ENCODE peak calls at places on chromosomes 5 and 9, in nine cellular contexts. J, E, B, Q, G, U, K, H and C are unnamed samples.

GRCh38 chr5:22505891-22506290 is 347.3 kb downstream of the CDH12 start:
- DNase-seq in Q (no peak), B (no peak), K (no peak), E (no peak), G (no peak), H (no peak), J (no peak), U (no peak), C (no peak)

GRCh38 chr5:35880166-35880565 is 23.5 kb downstream of the IL7R start:
- DNase-seq in K (no peak), G (no peak), B (no peak), U (no peak), Q (no peak), J (no peak), E (no peak), H (no peak), C (no peak)

GRCh38 chr9:111898331-111899096 is 1.9 kb downstream of the UGCG start:
- DNase-seq in B (no peak), J (no peak), H (no peak), U (no peak), G (no peak), K (no peak), Q (no peak), E (no peak), C (no peak)

GRCh38 chr9:89887286-89887685 is 282.5 kb downstream of the GADD45G start:
- DNase-seq in K (no peak), Q (no peak), E (no peak), H (no peak), B (no peak), J (no peak), U (no peak), G (no peak), C (no peak)

GRCh38 chr9:133874061-133874638 is 118.0 kb downstream of the VAV2 start:
- DNase-seq in J (no peak), H (no peak), Q (no peak), G (no peak), B (no peak), E (no peak), U (peak), K (no peak), C (no peak)

GRCh38 chr5:73625905-73626811 is at the start of gene ARHGEF28:
- DNase-seq in U (peak), Q (peak), E (peak), G (peak), B (peak), H (peak), K (peak), J (peak), C (no peak)

GRCh38 chr5:16975950-16976624 is 40.0 kb upstream of the MYO10 start:
- DNase-seq in H (no peak), G (no peak), K (no peak), J (no peak), E (no peak), Q (no peak), U (no peak), B (no peak), C (no peak)

GRCh38 chr9:107269681-107270080 is 13.4 kb upstream of the RAD23B start:
- DNase-seq in U (no peak), E (no peak), G (no peak), K (no peak), H (no peak), Q (no peak), B (no peak), J (no peak), C (no peak)

GRCh38 chr9:2545881-2546490 is 75.6 kb upstream of the VLDLR start:
- DNase-seq in H (no peak), Q (no peak), G (no peak), K (no peak), E (no peak), B (no peak), U (peak), J (no peak), C (no peak)

GRCh38 chr9:79623799-79624721 is 52.3 kb downstream of the TLE4 start:
- DNase-seq in H (peak), Q (no peak), G (peak), U (peak), E (no peak), B (no peak), K (peak), J (peak), C (peak)

GRCh38 chr5:147857302-147858129 is 21.0 kb upstream of the SCGB3A2 start:
- DNase-seq in G (peak), B (peak), Q (peak), E (peak), K (peak), U (peak), H (peak), J (peak), C (no peak)

GRCh38 chr5:141513627-141514329 is 24.9 kb downstream of the PCDHGC5 start:
- DNase-seq in G (peak), B (peak), Q (peak), U (peak), K (peak), J (peak), H (peak), E (peak), C (peak)

GRCh38 chr9:71741841-71742648 is 26.3 kb downstream of the CEMIP2 start:
- DNase-seq in G (no peak), J (no peak), B (no peak), U (no peak), E (no peak), Q (no peak), K (no peak), H (no peak), C (no peak)

GRCh38 chr9:127074561-127075548 is 47.6 kb downstream of the ANGPTL2 start:
- DNase-seq in H (no peak), E (no peak), U (no peak), K (no peak), G (peak), Q (no peak), J (no peak), B (no peak), C (no peak)

GRCh38 chr5:53782620-53783019 is 222.2 kb downstream of the NDUFS4 start:
- DNase-seq in E (no peak), H (no peak), G (no peak), K (no peak), B (no peak), Q (no peak), J (no peak), U (peak), C (no peak)

GRCh38 chr5:151855701-151856100 is 69.0 kb downstream of the GLRA1 start:
- DNase-seq in J (no peak), H (no peak), G (no peak), K (no peak), Q (no peak), B (no peak), U (no peak), E (no peak), C (no peak)

GRCh38 chr9:14313951-14314423 is at the start of gene NFIB:
- DNase-seq in U (peak), K (no peak), E (peak), J (no peak), Q (peak), B (peak), G (peak), H (peak), C (no peak)

GRCh38 chr9:36263662-36264061 is 5.4 kb upstream of the GNE start:
- DNase-seq in H (no peak), K (no peak), G (no peak), E (no peak), Q (no peak), J (no peak), U (no peak), B (no peak), C (no peak)

GRCh38 chr5:176596689-176597416 is 13.1 kb downstream of the GPRIN1 start:
- DNase-seq in J (no peak), H (no peak), E (peak), U (no peak), Q (peak), K (no peak), B (no peak), G (no peak), C (no peak)

GRCh38 chr5:106985174-106985573 is 685.6 kb downstream of the EFNA5 start:
- DNase-seq in U (no peak), B (no peak), J (no peak), Q (no peak), K (no peak), H (no peak), G (no peak), E (no peak), C (no peak)

GRCh38 chr5:176994460-176995121 is 12.0 kb downstream of the UIMC1 start:
- DNase-seq in Q (no peak), J (peak), H (peak), U (peak), G (peak), B (no peak), K (peak), E (no peak), C (peak)

GRCh38 chr5:67200809-67201562 is 4.4 kb upstream of the CD180 start:
- DNase-seq in H (no peak), Q (no peak), B (no peak), U (no peak), G (no peak), E (no peak), J (no peak), K (no peak), C (no peak)

GRCh38 chr9:34400275-34400674 is 23.6 kb upstream of the MYORG start:
- DNase-seq in E (no peak), U (no peak), B (no peak), J (no peak), Q (peak), G (no peak), K (no peak), H (no peak), C (no peak)
- TF ChIP-seq CTCF in E (peak), U (no peak), B (no peak), J (no peak), Q (peak), G (no peak), K (no peak), H (no peak), C (no peak)

DNA sequence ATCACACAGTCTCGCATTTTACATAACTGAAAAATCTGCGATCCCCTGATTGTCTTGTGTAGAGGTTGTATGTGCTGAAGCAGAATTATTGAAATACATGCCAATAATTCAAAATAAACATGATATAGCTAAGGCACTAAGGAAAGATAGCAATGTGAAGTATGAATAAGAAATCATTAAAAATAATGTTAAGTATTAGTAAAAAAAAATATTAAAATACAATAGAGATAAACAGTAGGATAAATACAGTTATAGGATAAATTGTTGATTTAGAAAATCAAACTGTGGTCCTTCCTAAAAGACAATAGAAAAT is 121.1 kb downstream of the FBXL17 start:
- DNase-seq in K (no peak), U (no peak), Q (no peak), E (no peak), J (no peak), B (no peak), H (no peak), G (no peak), C (no peak)
- TF ChIP-seq CTCF in K (no peak), U (no peak), Q (no peak), E (peak), J (no peak), B (peak), H (no peak), G (no peak), C (peak)

GRCh38 chr9:83200531-83200930 is 137.6 kb upstream of the RASEF start:
- DNase-seq in E (no peak), K (no peak), H (no peak), Q (no peak), U (no peak), B (no peak), J (no peak), G (no peak), C (no peak)

GRCh38 chr9:83198336-83198735 is 135.4 kb upstream of the RASEF start:
- DNase-seq in U (no peak), J (no peak), H (no peak), K (no peak), G (no peak), E (peak), Q (no peak), B (no peak), C (no peak)

GRCh38 chr9:83199240-83199639 is 136.3 kb upstream of the RASEF start:
- DNase-seq in Q (no peak), G (peak), E (peak), H (peak), B (peak), J (no peak), U (peak), K (peak), C (no peak)

GRCh38 chr9:83208065-83208850 is 145.3 kb upstream of the RASEF start:
- DNase-seq in E (no peak), B (no peak), K (no peak), U (no peak), H (no peak), J (no peak), G (no peak), Q (no peak), C (no peak)

DNA sequence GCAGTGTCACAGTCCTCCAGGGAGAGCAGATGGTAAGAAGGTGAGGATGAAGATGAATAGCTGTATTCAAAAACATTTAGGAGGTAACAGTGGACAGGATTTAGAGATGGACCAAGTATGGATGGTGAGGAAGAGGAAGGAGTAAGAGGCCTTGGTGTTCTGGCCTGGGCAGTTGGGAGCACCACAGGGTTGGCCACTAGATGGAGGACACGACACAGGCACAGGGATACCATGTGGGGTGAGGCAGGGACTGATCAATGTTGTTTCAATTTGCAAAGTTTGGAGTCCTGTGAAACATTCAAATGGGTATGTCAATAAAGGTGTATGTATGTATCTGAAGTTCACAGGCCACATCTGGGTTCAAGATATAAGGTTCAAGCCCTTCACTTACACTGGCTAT is 141.1 kb upstream of the RASEF start:
- DNase-seq in H (no peak), J (no peak), Q (no peak), K (no peak), B (no peak), E (no peak), U (no peak), G (no peak), C (no peak)
- TF ChIP-seq CTCF in H (no peak), J (no peak), Q (no peak), K (no peak), B (no peak), E (no peak), U (peak), G (no peak), C (no peak)

DNA sequence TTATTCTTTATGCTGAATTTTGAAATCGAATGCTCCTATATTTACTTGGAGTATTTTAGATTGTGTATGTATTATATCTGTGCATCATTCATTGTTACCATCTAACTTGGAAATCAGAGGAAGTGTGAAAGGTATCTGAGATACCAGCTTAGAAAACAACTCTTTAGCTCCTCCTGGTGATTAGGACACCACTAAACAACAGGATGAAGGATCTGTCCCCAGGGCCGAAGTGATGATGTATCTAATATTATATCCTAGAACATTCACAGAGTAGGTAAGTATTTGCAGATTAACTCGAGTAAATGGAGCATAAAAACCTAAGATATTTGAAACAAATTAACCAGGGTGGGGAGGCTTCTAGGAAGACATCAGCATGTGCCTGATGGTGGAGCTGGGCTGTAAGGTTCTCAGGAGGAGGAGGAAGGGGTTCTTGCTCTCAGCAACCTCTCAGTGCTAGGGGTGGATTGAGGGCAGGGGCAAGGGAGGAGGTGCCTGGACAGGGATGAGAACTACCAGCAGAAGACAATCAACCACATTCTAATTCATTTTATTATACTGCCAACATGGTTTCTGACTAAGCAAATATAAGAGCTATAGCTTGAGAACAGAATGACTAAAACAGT is 2.6 kb upstream of the NFIL3 start:
- DNase-seq in B (no peak), J (no peak), G (no peak), K (peak), Q (no peak), H (no peak), U (peak), E (no peak), C (no peak)
- TF ChIP-seq CTCF in B (peak), J (peak), G (peak), K (peak), Q (no peak), H (peak), U (peak), E (no peak), C (peak)

GRCh38 chr5:13448843-13449242 is 495.6 kb downstream of the DNAH5 start:
- DNase-seq in K (no peak), G (no peak), E (no peak), B (no peak), J (no peak), Q (no peak), U (no peak), H (no peak), C (no peak)
- TF ChIP-seq CTCF in K (no peak), G (no peak), E (no peak), B (no peak), J (no peak), Q (no peak), U (no peak), H (no peak), C (no peak)

GRCh38 chr9:12719431-12719830 is 26.2 kb downstream of the TYRP1 start:
- DNase-seq in Q (no peak), J (no peak), H (no peak), G (no peak), U (no peak), K (peak), B (no peak), E (no peak), C (no peak)
- TF ChIP-seq CTCF in Q (no peak), J (no peak), H (peak), G (peak), U (peak), K (peak), B (peak), E (peak), C (no peak)

DNA sequence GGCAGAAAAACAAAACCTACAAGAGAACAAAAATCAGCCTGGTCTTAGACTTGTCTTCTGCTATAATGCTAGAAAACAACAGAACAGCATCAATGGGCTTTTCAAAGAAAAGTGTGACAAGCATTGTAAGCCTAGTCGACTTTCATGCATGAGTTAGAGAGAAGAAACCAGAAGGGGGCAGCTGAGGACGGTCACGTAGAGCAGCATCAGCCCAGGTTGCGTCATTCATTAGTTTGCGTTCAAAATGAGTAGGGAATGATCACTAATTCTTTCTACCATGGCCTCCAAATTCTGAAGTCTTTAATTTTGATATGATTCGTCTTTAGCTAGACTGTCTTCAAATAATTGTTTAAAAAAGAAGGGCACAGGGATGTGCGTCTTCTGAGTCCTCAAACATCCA is 4.7 kb upstream of the ISCA1 start:
- DNase-seq in J (no peak), G (no peak), H (no peak), E (peak), K (peak), U (peak), B (peak), Q (peak), C (no peak)
- TF ChIP-seq CTCF in J (no peak), G (no peak), H (no peak), E (peak), K (peak), U (peak), B (peak), Q (no peak), C (peak)